ENCODE peak calls at places on chromosomes 16 and 17, in four cellular contexts. M is RCC 7860; H is stimulated activated CD4-positive, alpha-beta T cell treated with anti-CD3 and anti-CD28 coated beads, Interleukin-2, amount 100 ng/mL, for 48 hours; W is HTR-8/SVneo. A is an unnamed sample.
A peak's percentile ranks its signal among the peaks of the same experiment; 100 is the strongest.

GRCh38 chr17:77580531-77580930 is 378.0 kb upstream of the TNRC6C start:
- DNase-seq in M (no peak), H (no peak), W (no peak), A (no peak)

GRCh38 chr17:80433916-80434666 is 19.1 kb downstream of the ENDOV start:
- DNase-seq in M (no peak), H (no peak), W (no peak), A (no peak)

GRCh38 chr17:76585649-76586593 is at the start of gene ST6GALNAC2:
- DNase-seq in M (peak; percentile 41), H (no peak), W (peak; percentile 79), A (no peak)

GRCh38 chr16:57994778-57995177 is 5.7 kb downstream of the ZNF319 start:
- DNase-seq in M (peak; percentile 16), H (peak; percentile 32), W (no peak), A (no peak)

GRCh38 chr17:79992657-79993389 is 42.8 kb downstream of the TBC1D16 start:
- DNase-seq in M (no peak), H (no peak), W (no peak), A (no peak)

GRCh38 chr16:48321307-48322036 is 63.7 kb downstream of the SIAH1 start:
- DNase-seq in M (no peak), H (no peak), W (no peak), A (no peak)

GRCh38 chr16:19690196-19690595 is 27.8 kb downstream of the KNOP1 start:
- DNase-seq in M (no peak), H (no peak), W (no peak), A (no peak)

GRCh38 chr17:17545984-17546383 is 45.5 kb downstream of the PEMT start:
- DNase-seq in M (no peak), H (no peak), W (no peak), A (no peak)

GRCh38 chr16:84319146-84319760 is 24.6 kb downstream of the WFDC1 start:
- DNase-seq in M (no peak), H (no peak), W (no peak), A (no peak)

GRCh38 chr16:87921236-87921773 is 15.0 kb downstream of the CA5A start:
- DNase-seq in M (no peak), H (no peak), W (no peak), A (no peak)

GRCh38 chr17:45431531-45432404 is 902 bp downstream of the ARHGAP27 start:
- DNase-seq in M (peak; percentile 31), H (peak; percentile 61), W (peak; percentile 97), A (no peak)

GRCh38 chr17:65062168-65062915 is 5.8 kb upstream of the GNA13 start:
- DNase-seq in M (peak; percentile 20), H (no peak), W (no peak), A (no peak)

GRCh38 chr16:88927661-88928060 is 49.3 kb downstream of the CBFA2T3 start:
- DNase-seq in M (no peak), H (no peak), W (no peak), A (no peak)

A was measured in GM04504.